ENCODE peak calls at places on chromosome 13, in six cellular contexts. Z is small intestine; I is suprapubic skin; Q is mesendoderm; Y is mammary epithelial cell; X is effector memory CD4-positive, alpha-beta T cell. V is an unnamed sample.
A peak's percentile ranks its signal among the peaks of the same experiment; 100 is the strongest.

GRCh38 chr13:37058801-37059135 is 720 bp downstream of the SUPT20H start:
- DNase-seq in I (no peak), Y (no peak), X (no peak), Z (no peak), Q (no peak), V (peak; percentile 30)

GRCh38 chr13:95553614-95554385 is 1.3 kb downstream of the CLDN10 start:
- DNase-seq in Q (peak; percentile 61), Y (no peak), I (no peak), Z (no peak), X (no peak), V (peak; percentile 51)

GRCh38 chr13:40251343-40252032 is 415.0 kb downstream of the FOXO1 start:
- DNase-seq in Y (peak; percentile 60), X (no peak), I (no peak), Z (no peak), Q (no peak), V (no peak)

GRCh38 chr13:23321534-23322241 is 111.8 kb downstream of the SACS start:
- DNase-seq in I (no peak), X (no peak), Z (peak; percentile 4), Y (peak; percentile 86), Q (no peak), V (no peak)

GRCh38 chr13:100646030-100646673 is 28.4 kb downstream of the TMTC4 start:
- DNase-seq in Z (peak; percentile 11), Y (peak; percentile 6), Q (peak; percentile 66), I (no peak), X (no peak), V (peak; percentile 63)

GRCh38 chr13:21395953-21396352 is 63.1 kb downstream of the ZDHHC20 start:
- DNase-seq in Z (no peak), Y (no peak), X (no peak), Q (no peak), I (no peak), V (no peak)

GRCh38 chr13:101416181-101417042 is at the start of gene NALCN:
- DNase-seq in Q (peak; percentile 18), Y (peak; percentile 14), I (no peak), X (no peak), Z (no peak), V (peak; percentile 77)

GRCh38 chr13:75825599-75825998 is 189.5 kb downstream of the LMO7 start:
- DNase-seq in Z (no peak), Q (no peak), Y (no peak), X (no peak), I (no peak), V (no peak)

GRCh38 chr13:109481046-109481445 is 305.3 kb downstream of the IRS2 start:
- DNase-seq in Y (no peak), Z (no peak), Q (no peak), X (no peak), I (no peak), V (no peak)

GRCh38 chr13:70173236-70173959 is 65.1 kb upstream of the KLHL1 start:
- DNase-seq in Z (no peak), I (no peak), Y (no peak), Q (peak; percentile 31), X (no peak), V (peak; percentile 10)

GRCh38 chr13:51453959-51454703 is 1.3 kb upstream of the INTS6 start:
- DNase-seq in X (no peak), I (no peak), Q (peak; percentile 61), Z (peak; percentile 41), Y (peak; percentile 23), V (peak; percentile 43)

GRCh38 chr13:112651750-112652511 is 37.9 kb upstream of the ATP11A start:
- DNase-seq in Z (no peak), Y (no peak), X (no peak), Q (no peak), I (no peak), V (no peak)

GRCh38 chr13:50676602-50677001 is 166.9 kb downstream of the DLEU7 start:
- DNase-seq in Z (peak; percentile 12), Y (peak; percentile 50), Q (peak; percentile 89), X (no peak), I (no peak), V (no peak)

GRCh38 chr13:20945952-20946383 is 43.4 kb upstream of the XPO4 start:
- DNase-seq in X (no peak), Y (no peak), Q (no peak), I (no peak), Z (no peak), V (peak; percentile 71)

GRCh38 chr13:73765651-73766384 is 368.4 kb downstream of the KLF12 start:
- DNase-seq in I (no peak), Z (peak; percentile 75), X (peak; percentile 59), Y (no peak), Q (peak; percentile 95), V (peak; percentile 30)

GRCh38 chr13:110398564-110399507 is 91.8 kb downstream of the COL4A2 start:
- DNase-seq in Y (no peak), Z (no peak), I (no peak), Q (peak; percentile 67), X (no peak), V (no peak)

GRCh38 chr13:113748101-113748861 is 10.7 kb upstream of the TMEM255B start:
- DNase-seq in Y (no peak), I (no peak), X (no peak), Z (no peak), Q (no peak), V (no peak)

GRCh38 chr13:102018716-102019115 is 383.1 kb downstream of the FGF14 start:
- DNase-seq in Z (no peak), X (no peak), Q (no peak), I (no peak), Y (peak; percentile 39), V (no peak)

GRCh38 chr13:112161441-112162301 is 94.7 kb downstream of the SOX1 start:
- DNase-seq in I (peak; percentile 24), Z (no peak), Y (no peak), Q (peak; percentile 67), X (no peak), V (peak; percentile 92)

GRCh38 chr13:40401911-40402776 is 264.3 kb downstream of the FOXO1 start:
- DNase-seq in X (no peak), Y (peak; percentile 89), I (peak; percentile 97), Z (peak; percentile 97), Q (peak; percentile 48), V (no peak)

GRCh38 chr13:105787518-105788085 is 747.9 kb downstream of the EFNB2 start:
- DNase-seq in I (no peak), X (no peak), Z (no peak), Y (no peak), Q (no peak), V (no peak)

GRCh38 chr13:38753878-38754277 is 67.0 kb downstream of the FREM2 start:
- DNase-seq in Z (no peak), X (no peak), I (no peak), Q (peak; percentile 50), Y (peak; percentile 23), V (peak; percentile 7)

GRCh38 chr13:38180100-38180499 is 169.6 kb upstream of the UFM1 start:
- DNase-seq in X (no peak), Y (peak; percentile 76), I (no peak), Q (no peak), Z (no peak), V (no peak)

GRCh38 chr13:95955719-95956118 is 97.5 kb downstream of the UGGT2 start:
- DNase-seq in X (no peak), Q (no peak), Z (no peak), Y (no peak), I (no peak), V (no peak)

GRCh38 chr13:23610187-23610576 is 40.0 kb downstream of the TNFRSF19 start:
- DNase-seq in I (no peak), X (no peak), Z (no peak), Q (no peak), Y (no peak), V (no peak)

GRCh38 chr13:40026741-40027140 is 371.3 kb downstream of the COG6 start:
- DNase-seq in Q (no peak), Z (no peak), X (no peak), I (no peak), Y (no peak), V (no peak)

GRCh38 chr13:50731400-50731799 is 112.1 kb downstream of the DLEU7 start:
- DNase-seq in I (no peak), Y (peak; percentile 91), X (no peak), Q (no peak), Z (no peak), V (no peak)

GRCh38 chr13:19959141-19959830 is 759 bp downstream of the ZMYM2 start:
- DNase-seq in X (peak; percentile 51), Z (peak; percentile 42), Q (peak; percentile 77), I (peak; percentile 84), Y (peak; percentile 34), V (peak; percentile 67)

GRCh38 chr13:113820813-113821651 is 42.8 kb downstream of the GAS6 start:
- DNase-seq in Y (peak; percentile 97), I (peak; percentile 91), Q (no peak), X (no peak), Z (no peak), V (no peak)

DNA sequence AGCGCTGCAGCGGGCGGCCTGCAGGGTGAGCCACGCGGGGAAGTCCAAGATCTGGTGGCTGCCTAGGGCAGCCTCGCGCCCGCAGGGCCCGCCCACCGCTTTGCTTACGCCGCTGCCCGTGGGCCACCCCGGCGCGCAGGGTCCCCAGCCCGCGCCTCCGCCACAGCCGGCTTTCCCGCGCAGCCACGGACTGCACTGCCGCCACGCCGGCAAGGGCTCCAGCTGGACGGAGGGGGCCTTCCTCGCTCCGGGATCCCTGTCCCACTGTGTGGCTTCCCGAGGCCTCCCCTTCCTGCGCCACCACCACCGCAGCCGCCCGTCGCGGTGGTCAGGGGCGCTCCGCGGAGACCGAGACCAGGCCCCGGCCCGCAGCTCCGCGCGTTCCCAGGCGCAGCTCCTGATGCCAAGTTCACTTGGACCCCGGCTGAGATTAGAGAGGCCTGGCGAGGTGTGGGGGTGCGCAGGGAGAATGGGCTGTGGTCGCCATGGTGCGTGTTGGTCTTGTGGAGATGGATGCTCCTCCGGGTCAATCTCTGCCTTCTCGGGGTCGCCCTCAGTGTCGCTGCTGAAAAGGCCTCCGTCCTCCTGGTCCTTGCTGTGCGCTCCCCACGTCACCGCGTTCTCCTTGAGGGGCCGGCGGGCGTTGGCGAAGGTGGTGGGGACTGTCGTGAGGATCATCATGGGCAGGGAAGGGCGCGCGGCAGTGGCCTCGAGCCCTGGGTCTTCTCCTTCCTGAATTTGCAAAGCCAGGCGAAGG is 17.9 kb upstream of the RNF17 start:
- DNase-seq in X (no peak), I (no peak), Z (no peak), Q (peak; percentile 11), Y (peak; percentile 13), V (peak; percentile 52)
- H3K27me3 ChIP-seq in X (peaks cover 3% of the 10 kb centered on the region), I (peaks cover 68% of the 10 kb centered on the region), Z (peaks cover 24% of the 10 kb centered on the region), Q (peaks cover 6% of the 10 kb centered on the region), Y (peaks cover 20% of the 10 kb centered on the region), V (peaks cover 56% of the 10 kb centered on the region)

GRCh38 chr13:35764359-35765015 is 288.0 kb upstream of the MAB21L1 start:
- DNase-seq in Q (no peak), Y (peak; percentile 4), X (no peak), Z (no peak), I (no peak), V (no peak)
- H3K36me3 ChIP-seq in Q (no peaks in the 10 kb centered on the region), Y (no peaks in the 10 kb centered on the region), X (no peaks in the 10 kb centered on the region), Z (no peaks in the 10 kb centered on the region), I (no peaks in the 10 kb centered on the region), V (no peaks in the 10 kb centered on the region)

DNA sequence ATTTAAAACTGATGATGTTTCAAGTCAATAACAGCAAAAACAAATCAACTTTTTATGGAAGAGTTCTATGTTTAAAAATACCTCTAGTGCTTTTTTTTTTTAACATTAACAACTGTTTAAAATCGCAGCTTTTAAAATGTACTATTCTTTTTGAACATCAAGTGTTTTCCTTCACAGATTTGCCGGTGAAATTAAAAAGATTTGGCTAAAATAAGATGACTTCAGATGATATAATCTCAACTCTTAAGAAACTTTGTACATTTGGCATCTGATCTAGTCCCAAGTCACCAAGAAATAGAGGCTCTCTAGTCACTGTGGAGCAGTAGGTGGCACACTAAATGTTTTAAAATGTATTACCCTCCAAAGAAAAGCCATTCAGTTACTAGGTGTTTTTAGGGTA is 5.0 kb downstream of the POU4F1 start:
- DNase-seq in Z (no peak), Q (no peak), X (no peak), Y (no peak), I (no peak), V (no peak)
- H3K27me3 ChIP-seq in Z (no peaks in the 10 kb centered on the region), Q (peaks cover 75% of the 10 kb centered on the region), X (peaks cover 83% of the 10 kb centered on the region), Y (peaks cover 87% of the 10 kb centered on the region), I (peaks cover 97% of the 10 kb centered on the region), V (peaks cover 97% of the 10 kb centered on the region)

GRCh38 chr13:32178763-32179162 is 136.4 kb downstream of the ZAR1L start:
- DNase-seq in X (no peak), I (no peak), Z (peak; percentile 9), Y (no peak), Q (no peak), V (no peak)
- H3K36me3 ChIP-seq in X (peaks cover 6% of the 10 kb centered on the region), I (no peaks in the 10 kb centered on the region), Z (no peaks in the 10 kb centered on the region), Y (no peaks in the 10 kb centered on the region), Q (no peaks in the 10 kb centered on the region), V (no peaks in the 10 kb centered on the region)

V was measured in H7.